ENCODE peak calls at places on chromosomes 4 and X, in four cellular contexts. B is HCT116, J is HepG2, C is K562. W is an unnamed sample.

GRCh38 chrX:109964390-109964789 is 38.5 kb upstream of the TMEM164 start:
- DNase-seq in B (no peak), J (no peak), C (no peak), W (no peak)

GRCh38 chrX:50700921-50701320 is 113.1 kb downstream of the SHROOM4 start:
- DNase-seq in B (no peak), J (no peak), C (no peak), W (no peak)

GRCh38 chrX:16476692-16477091 is 173.3 kb upstream of the S100G start:
- DNase-seq in B (no peak), J (peak; percentile 7), C (no peak), W (no peak)

GRCh38 chr4:76931576-76932276 is 17.8 kb upstream of the SEPTIN11 start:
- DNase-seq in B (no peak), J (peak; percentile 56), C (no peak), W (no peak)

GRCh38 chr4:164252286-164252685 is 501.6 kb upstream of the SMIM31 start:
- DNase-seq in B (no peak), J (no peak), C (no peak), W (no peak)

GRCh38 chrX:148501121-148502066 is 977 bp downstream of the AFF2 start:
- DNase-seq in B (no peak), J (no peak), C (no peak), W (no peak)

GRCh38 chr4:123676550-123677229 is 280.1 kb downstream of the SPRY1 start:
- DNase-seq in B (no peak), J (no peak), C (no peak), W (no peak)

GRCh38 chr4:76579596-76580375 is 144.8 kb downstream of the SHROOM3 start:
- DNase-seq in B (no peak), J (no peak), C (no peak), W (no peak)

GRCh38 chr4:119632216-119632615 is 3.6 kb upstream of the PDE5A start:
- DNase-seq in B (no peak), J (no peak), C (no peak), W (no peak)

GRCh38 chr4:152476796-152477195 is 59.1 kb downstream of the FBXW7 start:
- DNase-seq in B (no peak), J (no peak), C (no peak), W (no peak)

GRCh38 chrX:22577181-22577580 is 304.5 kb downstream of the CBLL2 start:
- DNase-seq in B (no peak), J (no peak), C (no peak), W (peak; percentile 25)

GRCh38 chr4:32826169-32826568 is 2106.0 kb downstream of the PCDH7 start:
- DNase-seq in B (peak; percentile 34), J (no peak), C (no peak), W (no peak)

GRCh38 chr4:2812600-2812932 is 19.7 kb downstream of the SH3BP2 start:
- DNase-seq in B (no peak), J (no peak), C (peak; percentile 31), W (no peak)

GRCh38 chr4:106763044-106763443 is 273.1 kb downstream of the DKK2 start:
- DNase-seq in B (no peak), J (no peak), C (no peak), W (no peak)

GRCh38 chrX:107701493-107702121 is 73.3 kb downstream of the PRPS1 start:
- DNase-seq in B (no peak), J (no peak), C (no peak), W (no peak)

GRCh38 chr4:76607266-76607799 is 172.3 kb downstream of the SHROOM3 start:
- DNase-seq in B (no peak), J (no peak), C (no peak), W (no peak)

GRCh38 chrX:150897371-150898319 is 823 bp downstream of the CD99L2 start:
- DNase-seq in B (no peak), J (no peak), C (peak; percentile 12), W (no peak)

GRCh38 chr4:26558166-26558895 is 25.6 kb upstream of the TBC1D19 start:
- DNase-seq in B (no peak), J (no peak), C (no peak), W (no peak)

DNA sequence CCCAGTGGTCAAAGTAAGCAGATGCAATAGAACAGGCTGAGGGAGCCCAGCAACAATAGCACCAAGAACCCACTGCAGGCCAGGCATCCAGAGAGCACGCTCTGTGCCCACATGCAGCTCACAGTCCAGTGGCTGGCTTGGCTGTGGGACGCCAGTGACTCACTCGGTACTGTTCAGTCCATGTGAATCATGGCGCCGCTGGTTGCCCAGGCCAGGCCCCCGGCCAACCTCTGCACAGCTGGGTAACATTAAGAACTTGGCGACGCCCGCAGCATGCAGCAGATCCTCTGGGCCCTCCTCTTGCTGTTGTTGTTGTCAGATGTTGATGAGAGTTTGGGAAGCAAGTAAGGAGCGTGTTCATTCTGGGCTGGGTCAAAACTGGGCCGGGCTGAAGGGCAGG is 60.5 kb downstream of the MSX1 start:
- DNase-seq in B (no peak), J (no peak), C (no peak), W (no peak)
- H3K27ac ChIP-seq in B (no peak overlapping the region), J (no peak overlapping the region), C (no peak overlapping the region), W (no peak overlapping the region)

GRCh38 chrX:152926279-152926678 is 28.4 kb downstream of the ZNF185 start:
- DNase-seq in B (peak; percentile 64), J (peak; percentile 75), C (peak; percentile 59), W (no peak)
- TF ChIP-seq TCF7L2 in B (no peak), J (no peak), C (no peak), W (no peak)

GRCh38 chr4:147596377-147596776 is 20.8 kb upstream of the TMEM184C start:
- DNase-seq in B (peak; percentile 7), J (no peak), C (no peak), W (no peak)

GRCh38 chr4:147599764-147600163 is 17.4 kb upstream of the TMEM184C start:
- DNase-seq in B (no peak), J (no peak), C (no peak), W (no peak)

GRCh38 chr4:147597561-147597960 is 19.6 kb upstream of the TMEM184C start:
- DNase-seq in B (no peak), J (no peak), C (no peak), W (no peak)

GRCh38 chr4:147599206-147599605 is 18.0 kb upstream of the TMEM184C start:
- DNase-seq in B (no peak), J (no peak), C (no peak), W (no peak)

GRCh38 chr4:147596976-147597375 is 20.2 kb upstream of the TMEM184C start:
- DNase-seq in B (no peak), J (no peak), C (no peak), W (no peak)
- H3K27ac ChIP-seq in B (no peak overlapping the region), J (no peak overlapping the region), C (no peak overlapping the region), W (no peak overlapping the region)

GRCh38 chr4:147678796-147679549 is 5.0 kb downstream of the PRMT9 start:
- DNase-seq in B (peak; percentile 41), J (peak; percentile 22), C (no peak), W (no peak)

GRCh38 chr4:147683717-147684700 is at the start of gene PRMT9:
- DNase-seq in B (peak; percentile 77), J (peak; percentile 81), C (peak; percentile 91), W (peak; percentile 59)

GRCh38 chr4:147678121-147678520 is 5.8 kb downstream of the PRMT9 start:
- DNase-seq in B (no peak), J (no peak), C (no peak), W (no peak)

GRCh38 chr4:147683172-147683571 is 791 bp downstream of the PRMT9 start:
- DNase-seq in B (no peak), J (peak; percentile 12), C (no peak), W (no peak)

GRCh38 chr4:147682755-147683154 is 1.2 kb downstream of the PRMT9 start:
- DNase-seq in B (no peak), J (no peak), C (no peak), W (no peak)
- TF ChIP-seq TCF7L2 in B (no peak), J (no peak), C (no peak), W (no peak)

GRCh38 chr4:48332661-48333060 is 8.7 kb upstream of the SLAIN2 start:
- DNase-seq in B (no peak), J (no peak), C (no peak), W (no peak)
- H3K27ac ChIP-seq in B (no peak overlapping the region), J (no peak overlapping the region), C (no peak overlapping the region), W (no peak overlapping the region)

GRCh38 chrX:38803286-38803608 is 2.0 kb downstream of the MID1IP1 start:
- DNase-seq in B (no peak), J (no peak), C (no peak), W (no peak)
- TF ChIP-seq TCF7L2 in B (no peak), J (no peak), C (no peak), W (no peak)

W was measured in Panc1.